ENCODE peak calls at places on chromosomes 2 and 18, in nine cellular contexts. Z is tibial nerve, A is Peyer's patch, I is spleen, K is A549, T is BE2C, Y is adrenal gland, C is SK-N-SH, H is PC-9. M is an unnamed sample. For H3K9me3, the result is how much of the 10 kb centered on the place peaks cover.

GRCh38 chr2:153912798-153913396 is 41.2 kb downstream of the GALNT13 start:
- DNase-seq in C (no peak), K (no peak), I (peak), H (no peak), A (no peak), Y (no peak), T (no peak), Z (no peak), M (peak)

GRCh38 chr2:165844216-165844615 is 50.2 kb upstream of the GALNT3 start:
- DNase-seq in Z (no peak), A (no peak), H (no peak), C (no peak), T (no peak), K (no peak), I (no peak), Y (no peak), M (no peak)

GRCh38 chr18:23194150-23194968 is 59.1 kb downstream of the CABLES1 start:
- DNase-seq in C (no peak), T (no peak), Y (no peak), A (no peak), H (no peak), Z (no peak), I (no peak), K (no peak), M (no peak)

GRCh38 chr2:104702451-104702850 is 151.5 kb upstream of the POU3F3 start:
- DNase-seq in H (no peak), Y (peak), A (no peak), C (peak), I (no peak), K (no peak), T (no peak), Z (no peak), M (no peak)

GRCh38 chr2:43292851-43293743 is 66.7 kb upstream of the ZFP36L2 start:
- DNase-seq in K (no peak), Z (no peak), Y (no peak), I (no peak), T (no peak), H (peak), C (no peak), A (no peak), M (no peak)

GRCh38 chr2:3487028-3487425 is 32.3 kb downstream of the ADI1 start:
- DNase-seq in Z (no peak), Y (peak), A (peak), C (peak), I (peak), K (no peak), H (no peak), T (no peak), M (peak)

GRCh38 chr2:39632871-39633270 is 32.8 kb upstream of the TMEM178A start:
- DNase-seq in A (no peak), H (no peak), Y (no peak), I (no peak), T (no peak), Z (no peak), C (no peak), K (no peak), M (no peak)

GRCh38 chr2:111534816-111535803 is 348.9 kb downstream of the ANAPC1 start:
- DNase-seq in I (no peak), H (peak), C (no peak), A (peak), K (no peak), T (no peak), Z (no peak), Y (peak), M (no peak)

GRCh38 chr2:133194068-133194655 is 374.1 kb downstream of the NCKAP5 start:
- DNase-seq in C (no peak), Z (no peak), I (no peak), A (no peak), T (no peak), K (peak), Y (no peak), H (no peak), M (no peak)

GRCh38 chr2:168450752-168451151 is 5.3 kb upstream of the CERS6 start:
- DNase-seq in K (no peak), C (no peak), T (no peak), A (no peak), Z (no peak), Y (no peak), I (no peak), H (peak), M (no peak)

GRCh38 chr2:154707994-154708393 is 9.5 kb downstream of the KCNJ3 start:
- DNase-seq in H (no peak), C (no peak), K (no peak), A (no peak), Y (no peak), I (no peak), Z (no peak), T (no peak), M (no peak)

GRCh38 chr18:63757541-63757940 is 17.7 kb upstream of the SERPINB7 start:
- DNase-seq in H (no peak), T (no peak), Y (no peak), K (no peak), I (no peak), C (no peak), A (no peak), Z (no peak), M (no peak)

GRCh38 chr2:230007931-230008707 is 60.6 kb downstream of the SLC16A14 start:
- DNase-seq in C (peak), H (peak), A (peak), K (peak), I (peak), T (peak), Y (peak), Z (peak), M (peak)

GRCh38 chr18:34219651-34220050 is 5.1 kb downstream of the NOL4 start:
- DNase-seq in H (no peak), I (no peak), Z (no peak), T (peak), C (peak), A (no peak), K (no peak), Y (peak), M (no peak)

GRCh38 chr2:206083602-206084467 is 2.1 kb downstream of the INO80D start:
- DNase-seq in A (peak), Y (no peak), H (no peak), K (peak), T (no peak), C (no peak), Z (no peak), I (no peak), M (no peak)

GRCh38 chr2:241675885-241676284 is 10.7 kb downstream of the DTYMK start:
- DNase-seq in Z (no peak), C (no peak), T (no peak), K (no peak), A (no peak), H (no peak), I (no peak), Y (no peak), M (no peak)

GRCh38 chr2:74096061-74096460 is 51.7 kb downstream of the BOLA3 start:
- DNase-seq in K (no peak), H (no peak), Z (no peak), A (no peak), C (no peak), T (no peak), Y (no peak), I (no peak), M (no peak)

DNA sequence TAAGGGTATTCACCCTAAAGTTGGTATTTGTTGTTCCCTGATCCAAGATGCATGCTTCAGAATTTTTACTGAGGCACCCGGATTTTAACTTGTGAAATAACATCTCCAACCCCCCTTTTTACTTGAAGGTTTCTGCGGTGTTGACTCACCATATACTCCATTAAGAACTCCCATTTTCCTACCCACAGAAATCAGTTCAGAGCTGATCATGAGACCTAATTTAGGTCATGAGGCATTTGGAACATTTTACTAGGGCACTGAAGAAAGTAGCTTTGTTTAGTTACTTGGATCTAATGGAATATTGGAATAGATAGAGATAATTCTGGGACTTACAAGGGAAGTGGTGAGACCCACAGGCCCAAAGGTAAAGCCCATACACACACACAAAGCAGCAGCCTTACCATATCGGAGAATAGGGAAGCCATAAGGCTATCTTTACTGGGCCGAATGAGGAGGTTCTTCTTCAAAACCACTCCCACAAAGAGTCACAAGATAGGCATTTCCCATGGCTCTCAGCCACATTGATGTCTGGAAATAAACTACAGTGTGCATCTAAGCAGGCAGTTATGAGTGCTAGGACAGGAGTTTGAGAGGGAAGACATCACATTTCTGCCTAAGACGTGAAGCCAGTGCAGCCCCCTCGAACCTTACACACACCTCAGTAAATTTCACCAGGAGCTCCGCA is 681.0 kb upstream of the LRRTM4 start:
- DNase-seq in A (no peak), I (no peak), T (no peak), C (no peak), Y (no peak), H (no peak), K (no peak), Z (no peak), M (no peak)
- TF ChIP-seq CTCF in A (no peak), I (no peak), T (no peak), C (no peak), Y (no peak), H (no peak), K (no peak), Z (no peak), M (no peak)

DNA sequence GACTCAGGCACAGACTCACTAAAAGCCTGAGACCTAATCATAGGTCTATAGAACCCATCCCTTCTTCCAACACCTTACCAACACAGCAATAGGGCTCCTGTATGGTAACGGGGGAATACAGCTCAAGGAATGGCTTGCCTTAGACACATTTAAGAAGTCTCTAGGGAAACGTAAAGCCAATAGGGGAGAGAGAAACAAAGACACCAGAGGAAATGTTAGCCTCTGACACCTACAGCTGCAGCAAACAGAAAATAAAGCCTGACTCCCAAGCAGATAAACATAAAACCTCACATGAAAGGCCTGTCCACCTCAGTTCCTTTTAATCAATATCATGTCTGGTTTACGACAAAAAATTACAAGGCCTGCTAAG is 51.1 kb upstream of the NCOA1 start:
- DNase-seq in K (no peak), A (no peak), Y (no peak), H (no peak), Z (no peak), T (no peak), I (no peak), C (no peak), M (no peak)
- H3K9me3 ChIP-seq in K (under half), A (under half), Y (under half), H (under half), Z (under half), T (under half), I (under half), C (under half), M (under half)

DNA sequence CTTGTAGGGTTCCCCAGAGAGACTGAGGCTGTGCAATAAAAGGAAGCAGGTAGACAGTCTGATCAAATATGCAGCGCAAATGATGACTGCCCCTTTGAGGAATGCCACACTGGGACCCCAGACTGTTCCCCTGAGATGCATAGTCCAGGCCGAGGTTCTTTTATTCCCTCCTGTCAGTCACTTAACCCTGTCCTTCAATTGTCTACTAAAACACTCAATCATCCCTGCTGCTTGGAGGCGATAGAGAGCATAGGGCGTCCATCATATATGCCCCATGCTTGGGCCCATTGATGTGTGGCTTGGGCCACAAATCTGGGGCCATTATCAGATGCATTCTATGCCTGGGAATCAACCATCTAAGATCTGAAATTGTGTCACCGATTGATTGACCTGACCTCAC is 15.5 kb upstream of the CASP8 start:
- DNase-seq in Y (no peak), Z (no peak), C (no peak), I (no peak), T (no peak), A (no peak), K (no peak), H (no peak), M (no peak)
- TF ChIP-seq CTCF in Y (no peak), Z (no peak), C (no peak), I (no peak), T (no peak), A (no peak), K (no peak), H (no peak), M (no peak)

GRCh38 chr2:31524592-31524991 is 56.1 kb downstream of the SRD5A2 start:
- DNase-seq in H (no peak), I (no peak), Z (no peak), T (no peak), C (no peak), K (no peak), Y (no peak), A (no peak), M (no peak)
- H3K9me3 ChIP-seq in H (under half), I (under half), Z (under half), T (under half), C (under half), K (under half), Y (under half), A (under half), M (under half)

DNA sequence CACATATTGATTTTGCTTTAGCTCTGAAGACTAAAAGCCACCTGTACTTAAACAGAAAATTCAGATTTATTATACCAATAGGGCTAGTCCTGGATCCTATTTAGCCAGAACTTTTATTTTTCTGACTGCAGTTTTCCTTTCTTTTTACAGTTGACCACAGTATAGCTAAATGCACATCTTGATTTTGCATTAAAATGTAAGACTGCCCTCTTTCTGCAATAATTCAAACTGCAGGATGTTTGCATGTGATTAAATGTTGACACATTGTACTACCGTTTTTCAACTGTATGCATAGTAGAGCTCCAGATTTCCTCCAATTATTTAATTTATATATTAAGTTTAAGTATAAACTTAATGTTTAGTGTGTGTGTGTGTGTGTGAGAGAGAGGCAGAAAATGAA is 1262.9 kb downstream of the SUCLG1 start:
- DNase-seq in T (no peak), A (no peak), Z (no peak), K (peak), I (no peak), C (peak), Y (no peak), H (no peak), M (no peak)
- TF ChIP-seq CTCF in T (peak), A (peak), Z (peak), K (no peak), I (no peak), C (peak), Y (peak), H (peak), M (peak)

GRCh38 chr2:46008082-46008870 is 288.9 kb upstream of the EPAS1 start:
- DNase-seq in Y (no peak), K (no peak), C (no peak), I (no peak), H (peak), Z (no peak), A (peak), T (no peak), M (no peak)

GRCh38 chr2:46010223-46010924 is 286.8 kb upstream of the EPAS1 start:
- DNase-seq in A (no peak), T (no peak), K (no peak), I (no peak), Z (no peak), C (no peak), Y (no peak), H (no peak), M (no peak)

GRCh38 chr2:46010925-46011490 is 286.2 kb upstream of the EPAS1 start:
- DNase-seq in C (peak), T (no peak), Z (no peak), Y (no peak), H (peak), I (no peak), K (peak), A (no peak), M (no peak)

GRCh38 chr2:46009772-46010171 is 287.4 kb upstream of the EPAS1 start:
- DNase-seq in T (no peak), A (no peak), H (no peak), K (no peak), C (no peak), Y (no peak), I (no peak), Z (no peak), M (no peak)

GRCh38 chr2:46009315-46009714 is 287.9 kb upstream of the EPAS1 start:
- DNase-seq in I (no peak), C (no peak), K (no peak), Z (no peak), T (no peak), H (no peak), Y (no peak), A (no peak), M (no peak)
- H3K9me3 ChIP-seq in I (under half), C (under half), K (under half), Z (under half), T (under half), H (under half), Y (under half), A (under half), M (under half)

GRCh38 chr2:51706220-51706619 is 674.3 kb upstream of the NRXN1 start:
- DNase-seq in Y (peak), T (no peak), A (no peak), K (no peak), C (no peak), I (no peak), Z (no peak), H (no peak), M (no peak)

GRCh38 chr2:51707625-51708024 is 675.7 kb upstream of the NRXN1 start:
- DNase-seq in Y (no peak), Z (no peak), A (no peak), H (no peak), C (no peak), K (no peak), I (no peak), T (no peak), M (no peak)

GRCh38 chr2:51711761-51712160 is 679.8 kb upstream of the NRXN1 start:
- DNase-seq in T (no peak), K (no peak), Y (no peak), Z (no peak), A (no peak), I (no peak), C (no peak), H (no peak), M (no peak)

GRCh38 chr2:51705418-51705817 is 673.5 kb upstream of the NRXN1 start:
- DNase-seq in Y (no peak), H (no peak), I (no peak), T (no peak), K (no peak), Z (no peak), C (no peak), A (no peak), M (no peak)

GRCh38 chr2:51710222-51710621 is 678.3 kb upstream of the NRXN1 start:
- DNase-seq in A (no peak), I (no peak), T (peak), K (peak), Y (no peak), H (no peak), C (peak), Z (no peak), M (no peak)
- TF ChIP-seq CTCF in A (no peak), I (no peak), T (peak), K (peak), Y (no peak), H (no peak), C (peak), Z (no peak), M (no peak)

GRCh38 chr2:228853151-228853550 is 417.9 kb downstream of the PID1 start:
- DNase-seq in T (no peak), C (no peak), H (no peak), I (no peak), Y (no peak), K (no peak), A (no peak), Z (no peak), M (no peak)

GRCh38 chr2:228845162-228845910 is 425.8 kb downstream of the PID1 start:
- DNase-seq in K (no peak), I (no peak), A (no peak), T (no peak), Y (no peak), Z (no peak), C (no peak), H (no peak), M (no peak)

GRCh38 chr2:228848638-228849037 is 422.4 kb downstream of the PID1 start:
- DNase-seq in A (no peak), H (no peak), Y (no peak), C (no peak), K (no peak), Z (no peak), T (no peak), I (no peak), M (no peak)

GRCh38 chr2:228846161-228846560 is 424.9 kb downstream of the PID1 start:
- DNase-seq in A (no peak), I (no peak), Y (no peak), C (no peak), H (no peak), T (no peak), K (no peak), Z (no peak), M (no peak)

GRCh38 chr2:228847684-228848083 is 423.4 kb downstream of the PID1 start:
- DNase-seq in Z (no peak), K (no peak), C (no peak), I (no peak), A (no peak), Y (no peak), T (no peak), H (no peak), M (no peak)
- H3K9me3 ChIP-seq in Z (under half), K (under half), C (under half), I (under half), A (under half), Y (under half), T (under half), H (under half), M (under half)

M was measured in psoas muscle.